ENCODE peak calls at places on chromosomes 5 and 9, in six cellular contexts. One of them, this sample, is unnamed.

GRCh38 chr5:80408976-80409926 is 1.4 kb downstream of the ZFYVE16 start:
- DNase-seq in HS-5: no peak
- DNase-seq in HL-60: no peak
- DNase-seq in heart right ventricle: no peak
- DNase-seq in AG10803: peak; percentile 5
- DNase-seq in activated T-cell treated with anti-CD3 and anti-CD28 coated beads for 1 hour: no peak
- DNase-seq in this sample: no peak

GRCh38 chr5:149358818-149359217 is 972 bp downstream of the PCYOX1L start:
- DNase-seq in HS-5: no peak
- DNase-seq in HL-60: no peak
- DNase-seq in heart right ventricle: no peak
- DNase-seq in AG10803: no peak
- DNase-seq in activated T-cell treated with anti-CD3 and anti-CD28 coated beads for 1 hour: no peak
- DNase-seq in this sample: no peak

GRCh38 chr5:176612855-176613254 is 2.9 kb upstream of the GPRIN1 start:
- DNase-seq in HS-5: no peak
- DNase-seq in HL-60: no peak
- DNase-seq in heart right ventricle: no peak
- DNase-seq in AG10803: no peak
- DNase-seq in activated T-cell treated with anti-CD3 and anti-CD28 coated beads for 1 hour: no peak
- DNase-seq in this sample: no peak

GRCh38 chr5:133514456-133514855 is 97.9 kb downstream of the FSTL4 start:
- DNase-seq in HS-5: no peak
- DNase-seq in HL-60: no peak
- DNase-seq in heart right ventricle: no peak
- DNase-seq in AG10803: no peak
- DNase-seq in activated T-cell treated with anti-CD3 and anti-CD28 coated beads for 1 hour: no peak
- DNase-seq in this sample: no peak

GRCh38 chr9:87464992-87465378 is 32.7 kb upstream of the DAPK1 start:
- DNase-seq in HS-5: no peak
- DNase-seq in HL-60: no peak
- DNase-seq in heart right ventricle: no peak
- DNase-seq in AG10803: no peak
- DNase-seq in activated T-cell treated with anti-CD3 and anti-CD28 coated beads for 1 hour: no peak
- DNase-seq in this sample: no peak

GRCh38 chr9:92512622-92513021 is 23.2 kb downstream of the ECM2 start:
- DNase-seq in HS-5: no peak
- DNase-seq in HL-60: no peak
- DNase-seq in heart right ventricle: no peak
- DNase-seq in AG10803: no peak
- DNase-seq in activated T-cell treated with anti-CD3 and anti-CD28 coated beads for 1 hour: no peak
- DNase-seq in this sample: no peak

GRCh38 chr9:123742009-123742767 is 187.7 kb downstream of the DENND1A start:
- DNase-seq in HS-5: no peak
- DNase-seq in HL-60: no peak
- DNase-seq in heart right ventricle: peak; percentile 56
- DNase-seq in AG10803: peak; percentile 60
- DNase-seq in activated T-cell treated with anti-CD3 and anti-CD28 coated beads for 1 hour: no peak
- DNase-seq in this sample: no peak

GRCh38 chr5:173663810-173664526 is 47.5 kb upstream of the BOD1 start:
- DNase-seq in HS-5: no peak
- DNase-seq in HL-60: peak; percentile 89
- DNase-seq in heart right ventricle: peak; percentile 36
- DNase-seq in AG10803: no peak
- DNase-seq in activated T-cell treated with anti-CD3 and anti-CD28 coated beads for 1 hour: no peak
- DNase-seq in this sample: no peak

GRCh38 chr5:60997721-60998120 is 52.7 kb downstream of the NDUFAF2 start:
- DNase-seq in HS-5: no peak
- DNase-seq in HL-60: no peak
- DNase-seq in heart right ventricle: no peak
- DNase-seq in AG10803: no peak
- DNase-seq in activated T-cell treated with anti-CD3 and anti-CD28 coated beads for 1 hour: no peak
- DNase-seq in this sample: no peak

GRCh38 chr9:79684711-79685575 is 113.2 kb downstream of the TLE4 start:
- DNase-seq in HS-5: no peak
- DNase-seq in HL-60: no peak
- DNase-seq in heart right ventricle: no peak
- DNase-seq in AG10803: peak; percentile 43
- DNase-seq in activated T-cell treated with anti-CD3 and anti-CD28 coated beads for 1 hour: no peak
- DNase-seq in this sample: no peak

GRCh38 chr9:134066546-134066922 is 1.3 kb downstream of the BRD3 start:
- DNase-seq in HS-5: no peak
- DNase-seq in HL-60: peak; percentile 41
- DNase-seq in heart right ventricle: no peak
- DNase-seq in AG10803: peak; percentile 22
- DNase-seq in activated T-cell treated with anti-CD3 and anti-CD28 coated beads for 1 hour: no peak
- DNase-seq in this sample: no peak

GRCh38 chr5:43073597-43074546 is 33.8 kb upstream of the ANXA2R start:
- DNase-seq in HS-5: no peak
- DNase-seq in HL-60: peak; percentile 68
- DNase-seq in heart right ventricle: no peak
- DNase-seq in AG10803: peak; percentile 46
- DNase-seq in activated T-cell treated with anti-CD3 and anti-CD28 coated beads for 1 hour: no peak
- DNase-seq in this sample: peak; percentile 32

GRCh38 chr5:122076023-122076422 is 2.0 kb downstream of the LOX start:
- DNase-seq in HS-5: no peak
- DNase-seq in HL-60: no peak
- DNase-seq in heart right ventricle: no peak
- DNase-seq in AG10803: peak; percentile 61
- DNase-seq in activated T-cell treated with anti-CD3 and anti-CD28 coated beads for 1 hour: no peak
- DNase-seq in this sample: no peak

GRCh38 chr5:138468133-138468965 is 3.1 kb downstream of the EGR1 start:
- DNase-seq in HS-5: no peak
- DNase-seq in HL-60: peak; percentile 27
- DNase-seq in heart right ventricle: no peak
- DNase-seq in AG10803: peak; percentile 70
- DNase-seq in activated T-cell treated with anti-CD3 and anti-CD28 coated beads for 1 hour: peak; percentile 61
- DNase-seq in this sample: peak; percentile 35

GRCh38 chr9:83434254-83434653 is 103.9 kb downstream of the FRMD3 start:
- DNase-seq in HS-5: no peak
- DNase-seq in HL-60: no peak
- DNase-seq in heart right ventricle: no peak
- DNase-seq in AG10803: no peak
- DNase-seq in activated T-cell treated with anti-CD3 and anti-CD28 coated beads for 1 hour: no peak
- DNase-seq in this sample: no peak

GRCh38 chr5:110757118-110757729 is 18.4 kb downstream of the SLC25A46 start:
- DNase-seq in HS-5: no peak
- DNase-seq in HL-60: no peak
- DNase-seq in heart right ventricle: peak; percentile 6
- DNase-seq in AG10803: peak; percentile 56
- DNase-seq in activated T-cell treated with anti-CD3 and anti-CD28 coated beads for 1 hour: no peak
- DNase-seq in this sample: peak; percentile 40

GRCh38 chr5:76851713-76852369 is 2.0 kb downstream of the S100Z start:
- DNase-seq in HS-5: no peak
- DNase-seq in HL-60: peak; percentile 10
- DNase-seq in heart right ventricle: peak; percentile 41
- DNase-seq in AG10803: no peak
- DNase-seq in activated T-cell treated with anti-CD3 and anti-CD28 coated beads for 1 hour: no peak
- DNase-seq in this sample: no peak

GRCh38 chr9:124946167-124946566 is 5.3 kb upstream of the GOLGA1 start:
- DNase-seq in HS-5: no peak
- DNase-seq in HL-60: no peak
- DNase-seq in heart right ventricle: no peak
- DNase-seq in AG10803: no peak
- DNase-seq in activated T-cell treated with anti-CD3 and anti-CD28 coated beads for 1 hour: no peak
- DNase-seq in this sample: no peak

GRCh38 chr5:140631831-140632365 is 1.1 kb downstream of the CD14 start:
- DNase-seq in HS-5: no peak
- DNase-seq in HL-60: no peak
- DNase-seq in heart right ventricle: no peak
- DNase-seq in AG10803: no peak
- DNase-seq in activated T-cell treated with anti-CD3 and anti-CD28 coated beads for 1 hour: peak; percentile 19
- DNase-seq in this sample: no peak